ENCODE peak calls at places on chromosomes 5 and 9, in seven cellular contexts. One of them, this sample, is unnamed.

GRCh38 chr9:37531699-37532098 is 44.5 kb downstream of the FBXO10 start:
- DNase-seq in tibial artery: no peak
- DNase-seq in activated T-cell treated with anti-CD3 and anti-CD28 coated beads, Interleukin-2, amount 50 U/mL, for 48 hours: peak; percentile 34
- DNase-seq in B cell: peak; percentile 38
- DNase-seq in aorta: no peak
- DNase-seq in CD8-positive, alpha-beta T cell: peak; percentile 14
- DNase-seq in central memory CD4-positive, alpha-beta T cell: peak; percentile 85
- DNase-seq in this sample: no peak

GRCh38 chr9:108396193-108396592 is 459.6 kb downstream of the ACTL7B start:
- DNase-seq in tibial artery: no peak
- DNase-seq in activated T-cell treated with anti-CD3 and anti-CD28 coated beads, Interleukin-2, amount 50 U/mL, for 48 hours: no peak
- DNase-seq in B cell: no peak
- DNase-seq in aorta: no peak
- DNase-seq in CD8-positive, alpha-beta T cell: no peak
- DNase-seq in central memory CD4-positive, alpha-beta T cell: no peak
- DNase-seq in this sample: no peak

GRCh38 chr9:122119721-122120120 is 26.6 kb upstream of the TTLL11 start:
- DNase-seq in tibial artery: no peak
- DNase-seq in activated T-cell treated with anti-CD3 and anti-CD28 coated beads, Interleukin-2, amount 50 U/mL, for 48 hours: no peak
- DNase-seq in B cell: no peak
- DNase-seq in aorta: no peak
- DNase-seq in CD8-positive, alpha-beta T cell: no peak
- DNase-seq in central memory CD4-positive, alpha-beta T cell: no peak
- DNase-seq in this sample: no peak

GRCh38 chr5:102747386-102748166 is 7.5 kb upstream of the PAM start:
- DNase-seq in tibial artery: no peak
- DNase-seq in activated T-cell treated with anti-CD3 and anti-CD28 coated beads, Interleukin-2, amount 50 U/mL, for 48 hours: no peak
- DNase-seq in B cell: no peak
- DNase-seq in aorta: no peak
- DNase-seq in CD8-positive, alpha-beta T cell: no peak
- DNase-seq in central memory CD4-positive, alpha-beta T cell: no peak
- DNase-seq in this sample: no peak

GRCh38 chr9:111148994-111149759 is 110.9 kb upstream of the LPAR1 start:
- DNase-seq in tibial artery: peak; percentile 59
- DNase-seq in activated T-cell treated with anti-CD3 and anti-CD28 coated beads, Interleukin-2, amount 50 U/mL, for 48 hours: no peak
- DNase-seq in B cell: no peak
- DNase-seq in aorta: peak; percentile 45
- DNase-seq in CD8-positive, alpha-beta T cell: no peak
- DNase-seq in central memory CD4-positive, alpha-beta T cell: no peak
- DNase-seq in this sample: peak; percentile 15

GRCh38 chr5:148820778-148821395 is 5.5 kb upstream of the ADRB2 start:
- DNase-seq in tibial artery: no peak
- DNase-seq in activated T-cell treated with anti-CD3 and anti-CD28 coated beads, Interleukin-2, amount 50 U/mL, for 48 hours: no peak
- DNase-seq in B cell: no peak
- DNase-seq in aorta: no peak
- DNase-seq in CD8-positive, alpha-beta T cell: peak; percentile 16
- DNase-seq in central memory CD4-positive, alpha-beta T cell: peak; percentile 28
- DNase-seq in this sample: no peak

GRCh38 chr5:93622240-93622885 is 39.3 kb downstream of the NR2F1 start:
- DNase-seq in tibial artery: no peak
- DNase-seq in activated T-cell treated with anti-CD3 and anti-CD28 coated beads, Interleukin-2, amount 50 U/mL, for 48 hours: peak; percentile 38
- DNase-seq in B cell: no peak
- DNase-seq in aorta: no peak
- DNase-seq in CD8-positive, alpha-beta T cell: peak; percentile 43
- DNase-seq in central memory CD4-positive, alpha-beta T cell: peak; percentile 81
- DNase-seq in this sample: no peak

GRCh38 chr9:34443976-34444375 is 14.4 kb downstream of the FAM219A start:
- DNase-seq in tibial artery: no peak
- DNase-seq in activated T-cell treated with anti-CD3 and anti-CD28 coated beads, Interleukin-2, amount 50 U/mL, for 48 hours: no peak
- DNase-seq in B cell: no peak
- DNase-seq in aorta: no peak
- DNase-seq in CD8-positive, alpha-beta T cell: no peak
- DNase-seq in central memory CD4-positive, alpha-beta T cell: no peak
- DNase-seq in this sample: no peak

GRCh38 chr5:176646707-176647029 is 616 bp upstream of the TSPAN17 start:
- DNase-seq in tibial artery: no peak
- DNase-seq in activated T-cell treated with anti-CD3 and anti-CD28 coated beads, Interleukin-2, amount 50 U/mL, for 48 hours: no peak
- DNase-seq in B cell: no peak
- DNase-seq in aorta: no peak
- DNase-seq in CD8-positive, alpha-beta T cell: no peak
- DNase-seq in central memory CD4-positive, alpha-beta T cell: no peak
- DNase-seq in this sample: no peak

GRCh38 chr9:95901506-95901905 is 26.0 kb downstream of the ERCC6L2 start:
- DNase-seq in tibial artery: no peak
- DNase-seq in activated T-cell treated with anti-CD3 and anti-CD28 coated beads, Interleukin-2, amount 50 U/mL, for 48 hours: no peak
- DNase-seq in B cell: no peak
- DNase-seq in aorta: no peak
- DNase-seq in CD8-positive, alpha-beta T cell: no peak
- DNase-seq in central memory CD4-positive, alpha-beta T cell: no peak
- DNase-seq in this sample: peak; percentile 52